ENCODE peak calls at places on chromosomes 13 and 19, in four cellular contexts. D is renal cortical epithelial cell, R is NCI-H1048, Y is aorta. H is an unnamed sample.

GRCh38 chr19:6227156-6227940 is 52.4 kb downstream of the MLLT1 start:
- DNase-seq in R (no peak), D (no peak), Y (no peak), H (peak)

GRCh38 chr19:54325194-54325621 is 12.2 kb upstream of the LILRA5 start:
- DNase-seq in Y (no peak), R (no peak), D (peak), H (no peak)

GRCh38 chr19:1270168-1270853 is 1.2 kb downstream of the CIRBP start:
- DNase-seq in D (peak), Y (no peak), R (no peak), H (no peak)

GRCh38 chr19:54338521-54338920 is 441 bp downstream of the LILRA4 start:
- DNase-seq in D (no peak), R (no peak), Y (no peak), H (no peak)

GRCh38 chr13:101452519-101453485 is at the start of gene ITGBL1:
- DNase-seq in Y (peak), R (no peak), D (no peak), H (no peak)

GRCh38 chr19:2733930-2734588 is 5.8 kb downstream of the SLC39A3 start:
- DNase-seq in Y (no peak), R (no peak), D (no peak), H (no peak)

GRCh38 chr19:38542040-38542439 is 75.7 kb downstream of the MAP4K1 start:
- DNase-seq in D (no peak), R (no peak), Y (no peak), H (no peak)

GRCh38 chr13:19587635-19588300 is 26.4 kb upstream of the TPTE2 start:
- DNase-seq in Y (no peak), R (no peak), D (peak), H (no peak)

GRCh38 chr19:52673014-52673413 is 34.9 kb upstream of the ZNF83 start:
- DNase-seq in R (no peak), D (no peak), Y (no peak), H (no peak)

GRCh38 chr13:99067160-99067985 is 89.5 kb upstream of the DOCK9 start:
- DNase-seq in D (peak), R (no peak), Y (no peak), H (no peak)

GRCh38 chr19:17722655-17723240 is 3.5 kb downstream of the MAP1S start:
- DNase-seq in D (no peak), R (no peak), Y (no peak), H (no peak)

GRCh38 chr19:32363175-32363574 is 17.8 kb downstream of the ZNF507 start:
- DNase-seq in D (peak), Y (no peak), R (no peak), H (no peak)

GRCh38 chr19:35755550-35756371 is 1.1 kb downstream of the HSPB6 start:
- DNase-seq in R (no peak), Y (peak), D (no peak), H (no peak)

GRCh38 chr19:7685546-7686445 is 5.2 kb downstream of the TRAPPC5 start:
- DNase-seq in R (no peak), Y (no peak), D (no peak), H (no peak)

GRCh38 chr19:13864513-13865242 is 12.3 kb upstream of the NANOS3 start:
- DNase-seq in R (no peak), Y (no peak), D (no peak), H (no peak)

GRCh38 chr13:22871248-22871647 is 309.5 kb upstream of the SGCG start:
- DNase-seq in D (no peak), Y (no peak), R (no peak), H (no peak)

GRCh38 chr13:46546084-46546786 is 6.7 kb upstream of the LRCH1 start:
- DNase-seq in R (no peak), Y (no peak), D (peak), H (no peak)